ENCODE peak calls at places on chromosomes 4 and X, in eight cellular contexts. One of them, this sample, is unnamed.

GRCh38 chr4:141107927-141108326 is 25.3 kb downstream of the RNF150 start:
- DNase-seq in endodermal cell: no peak
- DNase-seq in choroid plexus epithelial cell: no peak
- DNase-seq in left lung: no peak
- DNase-seq in suprapubic skin: no peak
- DNase-seq in H9: no peak
- DNase-seq in lower leg skin: no peak
- DNase-seq in Peyer's patch: no peak
- DNase-seq in this sample: no peak

GRCh38 chr4:89312066-89312465 is 4.5 kb upstream of the GPRIN3 start:
- DNase-seq in endodermal cell: no peak
- DNase-seq in choroid plexus epithelial cell: no peak
- DNase-seq in left lung: no peak
- DNase-seq in suprapubic skin: no peak
- DNase-seq in H9: no peak
- DNase-seq in lower leg skin: no peak
- DNase-seq in Peyer's patch: no peak
- DNase-seq in this sample: no peak

GRCh38 chrX:73855546-73855945 is 292.5 kb downstream of the CHIC1 start:
- DNase-seq in endodermal cell: peak
- DNase-seq in choroid plexus epithelial cell: peak
- DNase-seq in left lung: no peak
- DNase-seq in suprapubic skin: no peak
- DNase-seq in H9: peak
- DNase-seq in lower leg skin: peak
- DNase-seq in Peyer's patch: peak
- DNase-seq in this sample: peak

GRCh38 chrX:119502727-119503483 is 34.7 kb downstream of the SLC25A5 start:
- DNase-seq in endodermal cell: no peak
- DNase-seq in choroid plexus epithelial cell: peak
- DNase-seq in left lung: no peak
- DNase-seq in suprapubic skin: no peak
- DNase-seq in H9: peak
- DNase-seq in lower leg skin: peak
- DNase-seq in Peyer's patch: peak
- DNase-seq in this sample: no peak

GRCh38 chr4:6501171-6501570 is 28.8 kb upstream of the PPP2R2C start:
- DNase-seq in endodermal cell: no peak
- DNase-seq in choroid plexus epithelial cell: no peak
- DNase-seq in left lung: no peak
- DNase-seq in suprapubic skin: peak
- DNase-seq in H9: peak
- DNase-seq in lower leg skin: peak
- DNase-seq in Peyer's patch: no peak
- DNase-seq in this sample: no peak

GRCh38 chrX:16882188-16882587 is 12.0 kb upstream of the RBBP7 start:
- DNase-seq in endodermal cell: peak
- DNase-seq in choroid plexus epithelial cell: peak
- DNase-seq in left lung: no peak
- DNase-seq in suprapubic skin: no peak
- DNase-seq in H9: no peak
- DNase-seq in lower leg skin: no peak
- DNase-seq in Peyer's patch: peak
- DNase-seq in this sample: no peak

GRCh38 chr4:7828011-7828720 is 111.5 kb downstream of the AFAP1 start:
- DNase-seq in endodermal cell: no peak
- DNase-seq in choroid plexus epithelial cell: peak
- DNase-seq in left lung: no peak
- DNase-seq in suprapubic skin: no peak
- DNase-seq in H9: no peak
- DNase-seq in lower leg skin: no peak
- DNase-seq in Peyer's patch: peak
- DNase-seq in this sample: no peak

GRCh38 chr4:36256398-36256828 is 12.1 kb upstream of the ARAP2 start:
- DNase-seq in endodermal cell: no peak
- DNase-seq in choroid plexus epithelial cell: no peak
- DNase-seq in left lung: no peak
- DNase-seq in suprapubic skin: no peak
- DNase-seq in H9: no peak
- DNase-seq in lower leg skin: no peak
- DNase-seq in Peyer's patch: no peak
- DNase-seq in this sample: no peak

GRCh38 chrX:115912372-115912897 is 258.1 kb upstream of the AGTR2 start:
- DNase-seq in endodermal cell: no peak
- DNase-seq in choroid plexus epithelial cell: peak
- DNase-seq in left lung: no peak
- DNase-seq in suprapubic skin: no peak
- DNase-seq in H9: peak
- DNase-seq in lower leg skin: no peak
- DNase-seq in Peyer's patch: no peak
- DNase-seq in this sample: no peak

GRCh38 chrX:151393514-151393913 is 3.5 kb upstream of the VMA21 start:
- DNase-seq in endodermal cell: peak
- DNase-seq in choroid plexus epithelial cell: peak
- DNase-seq in left lung: no peak
- DNase-seq in suprapubic skin: no peak
- DNase-seq in H9: peak
- DNase-seq in lower leg skin: no peak
- DNase-seq in Peyer's patch: peak
- DNase-seq in this sample: no peak

GRCh38 chr4:45317276-45317675 is 590.9 kb upstream of the GNPDA2 start:
- DNase-seq in endodermal cell: no peak
- DNase-seq in choroid plexus epithelial cell: peak
- DNase-seq in left lung: no peak
- DNase-seq in suprapubic skin: no peak
- DNase-seq in H9: no peak
- DNase-seq in lower leg skin: no peak
- DNase-seq in Peyer's patch: no peak
- DNase-seq in this sample: no peak

GRCh38 chrX:110734894-110735541 is 60.6 kb downstream of the CHRDL1 start:
- DNase-seq in endodermal cell: no peak
- DNase-seq in choroid plexus epithelial cell: peak
- DNase-seq in left lung: no peak
- DNase-seq in suprapubic skin: no peak
- DNase-seq in H9: no peak
- DNase-seq in lower leg skin: no peak
- DNase-seq in Peyer's patch: no peak
- DNase-seq in this sample: no peak

GRCh38 chrX:122135070-122135469 is 1049.0 kb upstream of the GRIA3 start:
- DNase-seq in endodermal cell: no peak
- DNase-seq in choroid plexus epithelial cell: no peak
- DNase-seq in left lung: no peak
- DNase-seq in suprapubic skin: no peak
- DNase-seq in H9: no peak
- DNase-seq in lower leg skin: no peak
- DNase-seq in Peyer's patch: no peak
- DNase-seq in this sample: no peak

GRCh38 chr4:65943076-65943475 is 272.8 kb upstream of the EPHA5 start:
- DNase-seq in endodermal cell: peak
- DNase-seq in choroid plexus epithelial cell: peak
- DNase-seq in left lung: no peak
- DNase-seq in suprapubic skin: no peak
- DNase-seq in H9: peak
- DNase-seq in lower leg skin: no peak
- DNase-seq in Peyer's patch: no peak
- DNase-seq in this sample: no peak

GRCh38 chrX:29419774-29420553 is 795.4 kb upstream of the MAGEB2 start:
- DNase-seq in endodermal cell: no peak
- DNase-seq in choroid plexus epithelial cell: peak
- DNase-seq in left lung: no peak
- DNase-seq in suprapubic skin: no peak
- DNase-seq in H9: no peak
- DNase-seq in lower leg skin: no peak
- DNase-seq in Peyer's patch: no peak
- DNase-seq in this sample: no peak

GRCh38 chr4:6349896-6350295 is 80.2 kb downstream of the WFS1 start:
- DNase-seq in endodermal cell: no peak
- DNase-seq in choroid plexus epithelial cell: no peak
- DNase-seq in left lung: peak
- DNase-seq in suprapubic skin: no peak
- DNase-seq in H9: no peak
- DNase-seq in lower leg skin: no peak
- DNase-seq in Peyer's patch: no peak
- DNase-seq in this sample: no peak

GRCh38 chrX:49810233-49810632 is 18.9 kb upstream of the PAGE4 start:
- DNase-seq in endodermal cell: no peak
- DNase-seq in choroid plexus epithelial cell: no peak
- DNase-seq in left lung: no peak
- DNase-seq in suprapubic skin: no peak
- DNase-seq in H9: no peak
- DNase-seq in lower leg skin: no peak
- DNase-seq in Peyer's patch: no peak
- DNase-seq in this sample: no peak

GRCh38 chr4:159937595-159937994 is 834.7 kb downstream of the RAPGEF2 start:
- DNase-seq in endodermal cell: no peak
- DNase-seq in choroid plexus epithelial cell: no peak
- DNase-seq in left lung: no peak
- DNase-seq in suprapubic skin: no peak
- DNase-seq in H9: no peak
- DNase-seq in lower leg skin: no peak
- DNase-seq in Peyer's patch: no peak
- DNase-seq in this sample: no peak

DNA sequence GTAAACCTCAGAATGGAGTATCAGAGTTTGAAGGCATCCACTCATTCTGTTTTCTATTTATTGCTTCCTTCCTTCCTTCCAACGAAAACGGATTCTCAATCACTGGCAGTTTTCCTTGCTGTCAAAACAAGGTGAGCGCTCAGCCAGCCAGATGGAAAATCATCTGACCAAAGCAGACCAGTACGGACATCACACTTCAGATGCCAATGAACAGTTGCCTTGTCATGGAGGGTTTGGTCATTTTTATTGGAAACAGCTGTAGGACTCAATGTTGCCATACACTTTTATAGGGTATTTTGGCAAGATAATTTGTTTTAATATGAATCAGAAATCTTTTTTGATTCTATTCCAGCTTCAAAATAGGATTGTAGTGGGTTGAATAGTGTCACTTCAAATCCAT is 16.6 kb downstream of the GEMIN8 start:
- DNase-seq in endodermal cell: no peak
- DNase-seq in choroid plexus epithelial cell: no peak
- DNase-seq in left lung: no peak
- DNase-seq in suprapubic skin: no peak
- DNase-seq in H9: no peak
- DNase-seq in lower leg skin: no peak
- DNase-seq in Peyer's patch: no peak
- DNase-seq in this sample: no peak
- TF ChIP-seq CTCF in endodermal cell: no peak
- TF ChIP-seq CTCF in choroid plexus epithelial cell: no peak
- TF ChIP-seq CTCF in left lung: no peak
- TF ChIP-seq CTCF in suprapubic skin: no peak
- TF ChIP-seq CTCF in H9: no peak
- TF ChIP-seq CTCF in lower leg skin: no peak
- TF ChIP-seq CTCF in Peyer's patch: no peak
- TF ChIP-seq CTCF in this sample: no peak

GRCh38 chrX:5681159-5681558 is 547.5 kb downstream of the NLGN4X start:
- DNase-seq in endodermal cell: no peak
- DNase-seq in choroid plexus epithelial cell: no peak
- DNase-seq in left lung: no peak
- DNase-seq in suprapubic skin: no peak
- DNase-seq in H9: no peak
- DNase-seq in lower leg skin: no peak
- DNase-seq in Peyer's patch: no peak
- DNase-seq in this sample: no peak
- TF ChIP-seq CTCF in endodermal cell: peak
- TF ChIP-seq CTCF in choroid plexus epithelial cell: no peak
- TF ChIP-seq CTCF in left lung: no peak
- TF ChIP-seq CTCF in suprapubic skin: no peak
- TF ChIP-seq CTCF in H9: peak
- TF ChIP-seq CTCF in lower leg skin: no peak
- TF ChIP-seq CTCF in Peyer's patch: no peak
- TF ChIP-seq CTCF in this sample: no peak

GRCh38 chr4:54971474-54971950 is 153.9 kb downstream of the KDR start:
- DNase-seq in endodermal cell: peak
- DNase-seq in choroid plexus epithelial cell: peak
- DNase-seq in left lung: no peak
- DNase-seq in suprapubic skin: no peak
- DNase-seq in H9: peak
- DNase-seq in lower leg skin: no peak
- DNase-seq in Peyer's patch: no peak
- DNase-seq in this sample: no peak

DNA sequence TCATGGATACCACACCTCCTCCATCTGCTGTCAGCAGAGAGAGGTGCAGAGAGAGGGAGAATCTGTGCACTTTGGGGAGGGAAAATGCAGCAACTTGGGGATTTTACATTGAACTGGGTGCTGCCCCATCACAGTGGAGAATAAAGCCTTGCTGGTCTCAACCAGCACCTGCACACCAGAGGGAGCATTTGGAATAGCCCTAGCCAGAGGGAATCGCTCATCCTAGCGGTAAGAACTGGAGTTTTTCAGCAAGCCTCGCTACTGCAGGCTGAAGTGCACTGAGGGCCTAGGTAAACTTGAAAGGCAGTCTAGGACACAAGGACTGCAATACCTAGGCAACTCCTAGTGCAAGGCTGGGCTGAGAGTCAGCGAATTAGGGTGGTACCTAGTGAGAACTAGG is 148.7 kb downstream of the KDR start:
- DNase-seq in endodermal cell: peak
- DNase-seq in choroid plexus epithelial cell: peak
- DNase-seq in left lung: no peak
- DNase-seq in suprapubic skin: no peak
- DNase-seq in H9: peak
- DNase-seq in lower leg skin: no peak
- DNase-seq in Peyer's patch: no peak
- DNase-seq in this sample: no peak
- TF ChIP-seq CTCF in endodermal cell: peak
- TF ChIP-seq CTCF in choroid plexus epithelial cell: peak
- TF ChIP-seq CTCF in left lung: no peak
- TF ChIP-seq CTCF in suprapubic skin: no peak
- TF ChIP-seq CTCF in H9: peak
- TF ChIP-seq CTCF in lower leg skin: no peak
- TF ChIP-seq CTCF in Peyer's patch: no peak
- TF ChIP-seq CTCF in this sample: no peak

GRCh38 chrX:118182050-118182449 is 65.4 kb upstream of the KLHL13 start:
- DNase-seq in endodermal cell: no peak
- DNase-seq in choroid plexus epithelial cell: no peak
- DNase-seq in left lung: no peak
- DNase-seq in suprapubic skin: no peak
- DNase-seq in H9: no peak
- DNase-seq in lower leg skin: no peak
- DNase-seq in Peyer's patch: no peak
- DNase-seq in this sample: no peak

GRCh38 chrX:118179718-118180117 is 63.1 kb upstream of the KLHL13 start:
- DNase-seq in endodermal cell: no peak
- DNase-seq in choroid plexus epithelial cell: no peak
- DNase-seq in left lung: no peak
- DNase-seq in suprapubic skin: no peak
- DNase-seq in H9: no peak
- DNase-seq in lower leg skin: no peak
- DNase-seq in Peyer's patch: no peak
- DNase-seq in this sample: no peak

GRCh38 chrX:118179161-118179560 is 62.6 kb upstream of the KLHL13 start:
- DNase-seq in endodermal cell: no peak
- DNase-seq in choroid plexus epithelial cell: no peak
- DNase-seq in left lung: no peak
- DNase-seq in suprapubic skin: no peak
- DNase-seq in H9: no peak
- DNase-seq in lower leg skin: no peak
- DNase-seq in Peyer's patch: no peak
- DNase-seq in this sample: no peak

GRCh38 chrX:118181030-118181429 is 64.4 kb upstream of the KLHL13 start:
- DNase-seq in endodermal cell: no peak
- DNase-seq in choroid plexus epithelial cell: no peak
- DNase-seq in left lung: no peak
- DNase-seq in suprapubic skin: no peak
- DNase-seq in H9: no peak
- DNase-seq in lower leg skin: no peak
- DNase-seq in Peyer's patch: no peak
- DNase-seq in this sample: no peak

GRCh38 chrX:118183606-118184005 is 67.0 kb upstream of the KLHL13 start:
- DNase-seq in endodermal cell: no peak
- DNase-seq in choroid plexus epithelial cell: no peak
- DNase-seq in left lung: no peak
- DNase-seq in suprapubic skin: no peak
- DNase-seq in H9: no peak
- DNase-seq in lower leg skin: no peak
- DNase-seq in Peyer's patch: no peak
- DNase-seq in this sample: no peak
- TF ChIP-seq CTCF in endodermal cell: peak
- TF ChIP-seq CTCF in choroid plexus epithelial cell: no peak
- TF ChIP-seq CTCF in left lung: no peak
- TF ChIP-seq CTCF in suprapubic skin: no peak
- TF ChIP-seq CTCF in H9: peak
- TF ChIP-seq CTCF in lower leg skin: no peak
- TF ChIP-seq CTCF in Peyer's patch: no peak
- TF ChIP-seq CTCF in this sample: no peak

This sample was measured in activated B cell treated with CpG ODN at 0.5 μM for 24 hours.